ENCODE peak calls at places on chromosomes 16 and 17, in four cellular contexts. G is stomach, W is PC-3, Z is ovary. T is an unnamed sample.

GRCh38 chr16:14510939-14511797 is 118.9 kb downstream of the PARN start:
- DNase-seq in G (no peak), Z (no peak), W (peak; percentile 31), T (no peak)

GRCh38 chr16:23519282-23519681 is 9.0 kb upstream of the GGA2 start:
- DNase-seq in Z (no peak), G (no peak), W (no peak), T (no peak)

GRCh38 chr17:69235338-69236058 is 6.9 kb upstream of the ABCA10 start:
- DNase-seq in W (peak; percentile 97), Z (peak; percentile 72), G (peak; percentile 78), T (peak; percentile 83)

GRCh38 chr17:74165811-74166365 is 37.6 kb upstream of the RPL38 start:
- DNase-seq in Z (no peak), G (no peak), W (no peak), T (no peak)

GRCh38 chr16:906296-906695 is 64.5 kb downstream of the LMF1 start:
- DNase-seq in G (no peak), W (no peak), Z (no peak), T (no peak)

GRCh38 chr17:36937961-36938565 is 788 bp downstream of the LHX1 start:
- DNase-seq in G (no peak), Z (no peak), W (no peak), T (no peak)

GRCh38 chr17:45170976-45171337 is 9.3 kb downstream of the HEXIM2 start:
- DNase-seq in W (peak; percentile 88), Z (no peak), G (peak; percentile 31), T (peak; percentile 91)

GRCh38 chr17:82244413-82245140 is 15.7 kb downstream of the SLC16A3 start:
- DNase-seq in Z (no peak), W (peak; percentile 50), G (no peak), T (no peak)

GRCh38 chr16:52545157-52545543 is 1.8 kb downstream of the TOX3 start:
- DNase-seq in W (no peak), G (no peak), Z (no peak), T (no peak)

GRCh38 chr16:27344707-27345106 is 30.9 kb downstream of the IL4R start:
- DNase-seq in G (no peak), Z (no peak), W (no peak), T (no peak)

GRCh38 chr17:72702136-72702735 is 390.3 kb downstream of the SLC39A11 start:
- DNase-seq in G (no peak), W (peak; percentile 93), Z (no peak), T (no peak)

GRCh38 chr16:54242199-54242598 is 44.4 kb downstream of the IRX3 start:
- DNase-seq in W (peak; percentile 2), Z (no peak), G (no peak), T (no peak)

GRCh38 chr17:17904171-17905035 is 67.6 kb upstream of the SREBF1 start:
- DNase-seq in G (no peak), W (no peak), Z (no peak), T (no peak)

GRCh38 chr16:3825103-3825502 is 55.4 kb downstream of the CREBBP start:
- DNase-seq in G (no peak), W (peak; percentile 56), Z (no peak), T (no peak)

GRCh38 chr17:4565209-4566141 is 5.1 kb upstream of the GGT6 start:
- DNase-seq in W (peak; percentile 74), G (peak; percentile 72), Z (peak; percentile 71), T (peak; percentile 72)

GRCh38 chr16:55898592-55898991 is 23.4 kb upstream of the CES5A start:
- DNase-seq in G (no peak), W (no peak), Z (no peak), T (no peak)

GRCh38 chr16:55889518-55889917 is 14.3 kb upstream of the CES5A start:
- DNase-seq in G (no peak), Z (no peak), W (no peak), T (no peak)

DNA sequence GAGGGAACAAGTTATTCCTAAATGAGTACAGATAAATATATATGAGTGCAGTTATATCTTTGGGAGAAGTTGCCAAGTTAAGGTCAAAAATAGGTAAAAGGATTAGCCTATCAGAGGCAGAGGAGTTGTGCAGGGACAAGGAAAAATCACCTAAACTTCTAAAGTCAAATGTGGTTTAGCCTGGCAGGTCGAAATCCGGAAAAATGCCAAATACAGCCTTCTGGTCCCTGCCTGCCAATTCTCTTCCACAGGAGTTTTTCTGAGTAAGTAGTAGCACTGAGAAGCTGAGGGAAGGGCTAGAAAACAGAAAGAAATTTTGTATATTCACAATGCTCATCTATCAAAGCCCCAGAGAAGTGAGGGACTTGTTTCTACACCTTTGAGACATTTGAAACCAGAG is 17.6 kb upstream of the CES5A start:
- DNase-seq in G (no peak), Z (no peak), W (no peak), T (no peak)
- H3K9me3 ChIP-seq in G (peaks cover 9% of the 10 kb centered on the region), Z (no peaks in the 10 kb centered on the region), W (no peaks in the 10 kb centered on the region), T (peaks cover 8% of the 10 kb centered on the region)

GRCh38 chr17:2394775-2395191 is 6.1 kb downstream of the MNT start:
- DNase-seq in G (no peak), W (no peak), Z (no peak), T (no peak)
- H3K4me1 ChIP-seq in G (peaks cover 80% of the 10 kb centered on the region), W (peaks cover 52% of the 10 kb centered on the region), Z (peaks cover 37% of the 10 kb centered on the region), T (peaks cover 18% of the 10 kb centered on the region)

GRCh38 chr17:61701334-61701733 is 110.3 kb upstream of the NACA2 start:
- DNase-seq in G (no peak), Z (no peak), W (no peak), T (no peak)
- H3K9me3 ChIP-seq in G (peaks cover 42% of the 10 kb centered on the region), Z (no peaks in the 10 kb centered on the region), W (peaks cover 15% of the 10 kb centered on the region), T (peaks cover 8% of the 10 kb centered on the region)

GRCh38 chr16:48321307-48322036 is 63.7 kb downstream of the SIAH1 start:
- DNase-seq in W (no peak), Z (no peak), G (no peak), T (no peak)

GRCh38 chr16:48317614-48318013 is 67.6 kb downstream of the SIAH1 start:
- DNase-seq in W (peak; percentile 65), G (no peak), Z (no peak), T (no peak)

GRCh38 chr16:48323783-48324775 is 61.1 kb downstream of the SIAH1 start:
- DNase-seq in W (no peak), G (no peak), Z (no peak), T (no peak)

DNA sequence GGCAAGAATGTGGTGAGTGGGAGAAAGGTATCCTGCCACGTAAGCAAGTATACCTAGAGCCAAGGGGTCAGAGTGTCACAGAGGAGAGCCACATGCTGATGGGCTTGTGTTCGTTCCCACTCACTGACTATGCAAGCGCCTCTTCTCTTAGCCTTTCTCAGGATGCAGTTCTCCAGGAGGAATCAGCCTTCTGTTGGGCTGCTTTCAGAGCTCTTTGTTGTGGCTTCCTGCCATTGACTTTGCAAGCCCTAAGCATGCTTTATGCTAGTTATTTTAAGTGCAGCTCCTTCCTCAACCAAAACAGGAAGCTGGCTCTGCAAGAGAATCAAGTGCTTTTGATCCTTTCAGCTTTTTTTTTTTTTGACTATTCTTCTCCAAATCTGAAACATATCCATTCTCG is 66.6 kb downstream of the SIAH1 start:
- DNase-seq in Z (no peak), W (no peak), G (no peak), T (no peak)
- H3K4me1 ChIP-seq in Z (no peaks in the 10 kb centered on the region), W (peaks cover 5% of the 10 kb centered on the region), G (peaks cover 38% of the 10 kb centered on the region), T (peaks cover 30% of the 10 kb centered on the region)

DNA sequence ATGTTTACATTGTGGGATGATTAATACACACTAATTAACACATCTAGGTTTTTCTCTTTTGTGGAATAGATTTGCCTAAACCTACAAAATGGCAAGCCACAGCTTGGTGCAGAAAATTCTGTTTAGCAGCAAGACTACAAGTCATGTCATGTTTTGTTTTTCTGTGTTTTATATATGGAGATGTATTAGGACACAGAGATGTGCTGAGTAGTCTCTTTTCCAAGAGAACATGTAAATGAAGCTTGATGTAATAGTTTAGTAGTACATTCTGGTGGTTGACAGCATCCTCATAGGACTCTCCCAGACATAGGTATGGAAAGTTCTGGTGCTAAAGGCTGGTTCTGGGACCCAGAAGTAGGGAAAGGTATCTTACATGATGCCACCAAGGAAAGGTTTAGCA is 1345.4 kb downstream of the CDH11 start:
- DNase-seq in Z (no peak), G (no peak), W (no peak), T (no peak)
- H3K9me3 ChIP-seq in Z (no peaks in the 10 kb centered on the region), G (no peaks in the 10 kb centered on the region), W (no peaks in the 10 kb centered on the region), T (no peaks in the 10 kb centered on the region)

GRCh38 chr16:2149630-2150417 is 1.4 kb downstream of the RAB26 start:
- DNase-seq in W (peak; percentile 11), Z (no peak), G (no peak), T (no peak)

GRCh38 chr16:2148714-2149629 is 547 bp downstream of the RAB26 start:
- DNase-seq in G (peak; percentile 48), W (peak; percentile 44), Z (no peak), T (no peak)

GRCh38 chr16:2146739-2147138 is 1.7 kb upstream of the RAB26 start:
- DNase-seq in W (no peak), Z (no peak), G (no peak), T (no peak)

GRCh38 chr16:2147378-2147777 is 1.0 kb upstream of the RAB26 start:
- DNase-seq in G (no peak), Z (no peak), W (no peak), T (no peak)

DNA sequence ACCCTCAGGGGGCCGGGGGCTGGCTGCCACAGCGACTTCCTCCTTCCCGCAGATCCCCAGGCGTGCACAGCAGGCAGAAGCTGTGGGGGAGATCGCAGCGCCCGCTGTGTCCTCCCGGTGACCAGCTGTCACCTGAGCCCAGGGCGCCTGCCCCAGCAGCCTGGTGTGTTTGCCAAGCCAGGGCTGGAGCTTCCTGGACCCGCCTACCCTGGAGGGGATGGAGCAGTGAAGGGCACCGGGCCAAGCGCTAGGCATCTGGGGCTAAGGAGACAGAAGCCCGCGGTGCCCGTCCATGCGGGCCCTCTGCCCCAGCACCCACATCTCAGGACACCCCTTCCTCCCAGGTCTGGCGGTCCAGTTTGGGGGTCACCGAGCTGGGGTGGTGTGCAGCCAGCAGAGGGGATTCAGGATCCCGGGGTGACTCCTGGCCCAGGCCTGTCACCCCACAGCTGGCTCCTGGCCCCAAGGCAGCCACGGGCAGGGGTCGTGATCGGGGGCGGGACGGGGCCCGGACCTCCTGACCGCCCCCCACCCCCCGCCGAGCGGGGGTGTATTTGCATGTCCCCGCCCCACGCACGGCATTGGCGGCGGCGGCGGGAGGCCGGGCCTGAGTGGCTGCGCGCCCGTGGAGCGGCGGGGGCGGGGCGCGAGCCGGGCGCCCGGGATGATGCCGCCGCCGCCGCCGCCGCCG is at the start of gene RAB26:
- DNase-seq in G (peak; percentile 95), W (peak; percentile 85), Z (peak; percentile 81), T (peak; percentile 92)
- H3K4me1 ChIP-seq in G (peaks cover 58% of the 10 kb centered on the region), W (peaks cover 26% of the 10 kb centered on the region), Z (peaks cover 20% of the 10 kb centered on the region), T (peaks cover 56% of the 10 kb centered on the region)

GRCh38 chr17:21815352-21816063 is 123.2 kb downstream of the KCNJ18 start:
- DNase-seq in Z (no peak), W (no peak), G (no peak), T (no peak)
- H3K9me3 ChIP-seq in Z (peaks cover 6% of the 10 kb centered on the region), W (no peaks in the 10 kb centered on the region), G (no peaks in the 10 kb centered on the region), T (no peaks in the 10 kb centered on the region)

DNA sequence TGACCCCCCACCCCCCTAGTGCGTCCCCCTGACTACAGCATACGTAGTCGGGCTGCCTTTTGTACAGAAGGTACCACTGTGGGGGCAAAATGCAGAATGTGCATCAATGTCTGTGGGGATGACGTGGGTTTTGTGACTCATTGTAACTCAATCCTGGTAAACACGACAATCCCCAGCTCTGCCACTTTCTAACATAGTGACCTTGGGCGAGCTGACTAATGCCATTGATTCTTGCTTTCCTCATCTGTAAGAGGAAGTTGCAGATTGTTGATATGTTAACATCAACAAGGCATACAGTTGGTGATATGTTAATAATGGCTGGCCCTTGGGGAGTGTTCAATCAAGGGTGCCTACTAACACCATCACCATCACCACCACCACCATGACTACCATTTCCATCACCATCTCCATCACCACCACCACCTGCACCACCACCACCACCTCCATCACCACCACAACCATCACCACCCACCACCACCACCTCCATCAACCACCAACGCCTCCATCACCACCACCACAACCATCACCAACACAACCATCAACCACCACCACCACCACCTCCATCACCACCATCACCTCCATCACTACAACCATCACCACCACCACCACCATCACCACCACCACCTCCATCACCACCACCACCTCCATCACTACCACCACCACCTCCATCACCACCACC is 15.9 kb downstream of the MARCHF10 start:
- DNase-seq in Z (no peak), W (peak; percentile 98), G (no peak), T (no peak)
- H3K4me1 ChIP-seq in Z (no peaks in the 10 kb centered on the region), W (peaks cover 49% of the 10 kb centered on the region), G (no peaks in the 10 kb centered on the region), T (no peaks in the 10 kb centered on the region)

T was measured in tibial artery.